ENCODE peak calls at places on chromosomes 12 and 14, in seven cellular contexts. D, C, P, T, V, X and N are unnamed samples.

GRCh38 chr12:3945671-3946070 is 72.5 kb upstream of the PARP11 start:
- DNase-seq in D (no peak), C (no peak), P (no peak), T (no peak), V (no peak), X (no peak), N (no peak)

GRCh38 chr14:31283568-31284252 is 76.1 kb upstream of the HECTD1 start:
- DNase-seq in D (no peak), C (no peak), P (no peak), T (no peak), V (no peak), X (no peak), N (no peak)

GRCh38 chr12:65999564-66000280 is 130.8 kb downstream of the LLPH start:
- DNase-seq in D (peak), C (no peak), P (no peak), T (no peak), V (no peak), X (no peak), N (no peak)

GRCh38 chr14:61512508-61512907 is 182.8 kb upstream of the HIF1A start:
- DNase-seq in D (no peak), C (peak), P (no peak), T (peak), V (no peak), X (no peak), N (no peak)

GRCh38 chr12:48995061-48995879 is 3.9 kb downstream of the DDN start:
- DNase-seq in D (peak), C (no peak), P (peak), T (no peak), V (peak), X (peak), N (no peak)

GRCh38 chr14:50062438-50063039 is 53.8 kb downstream of the VCPKMT start:
- DNase-seq in D (peak), C (no peak), P (no peak), T (no peak), V (peak), X (peak), N (no peak)

GRCh38 chr12:915090-915489 is 34.4 kb downstream of the RAD52 start:
- DNase-seq in D (no peak), C (no peak), P (no peak), T (no peak), V (no peak), X (no peak), N (no peak)

GRCh38 chr12:86389949-86390348 is 133.8 kb upstream of the MGAT4C start:
- DNase-seq in D (peak), C (no peak), P (no peak), T (no peak), V (no peak), X (no peak), N (no peak)

GRCh38 chr12:41521872-41522379 is 333.8 kb downstream of the PDZRN4 start:
- DNase-seq in D (peak), C (peak), P (no peak), T (peak), V (no peak), X (no peak), N (peak)

GRCh38 chr14:87113286-87113685 is 879.7 kb downstream of the GALC start:
- DNase-seq in D (no peak), C (no peak), P (no peak), T (no peak), V (no peak), X (no peak), N (no peak)

GRCh38 chr14:38384746-38385145 is 128.9 kb upstream of the CLEC14A start:
- DNase-seq in D (no peak), C (no peak), P (no peak), T (no peak), V (no peak), X (no peak), N (no peak)

DNA sequence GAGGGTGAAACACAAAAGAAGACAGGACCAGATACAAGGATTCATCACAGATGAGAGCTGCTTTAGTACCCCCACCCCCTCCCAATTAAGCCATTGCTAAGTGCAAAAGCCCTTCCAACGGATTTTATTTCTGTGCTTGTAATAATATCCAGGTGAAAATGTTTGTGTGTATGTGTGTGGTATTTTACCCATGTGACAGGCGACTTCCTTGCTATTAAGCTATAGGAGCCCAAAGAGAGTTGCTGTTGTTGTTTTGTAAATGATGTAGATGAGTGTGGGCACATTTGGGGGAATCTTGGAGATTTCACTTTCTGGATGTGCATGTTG is 3.2 kb upstream of the HOXC4 start:
- DNase-seq in D (no peak), C (no peak), P (no peak), T (no peak), V (no peak), X (no peak), N (no peak)
- H3K4me3 ChIP-seq in D (no peak), C (no peak), P (no peak), T (no peak), V (no peak), X (no peak), N (no peak)

GRCh38 chr12:16076553-16076952 is 165.4 kb downstream of the DERA start:
- DNase-seq in D (peak), C (no peak), P (no peak), T (no peak), V (peak), X (no peak), N (no peak)
- TF ChIP-seq CTCF in D (peak), C (peak), P (peak), T (peak), V (peak), X (peak), N (peak)

DNA sequence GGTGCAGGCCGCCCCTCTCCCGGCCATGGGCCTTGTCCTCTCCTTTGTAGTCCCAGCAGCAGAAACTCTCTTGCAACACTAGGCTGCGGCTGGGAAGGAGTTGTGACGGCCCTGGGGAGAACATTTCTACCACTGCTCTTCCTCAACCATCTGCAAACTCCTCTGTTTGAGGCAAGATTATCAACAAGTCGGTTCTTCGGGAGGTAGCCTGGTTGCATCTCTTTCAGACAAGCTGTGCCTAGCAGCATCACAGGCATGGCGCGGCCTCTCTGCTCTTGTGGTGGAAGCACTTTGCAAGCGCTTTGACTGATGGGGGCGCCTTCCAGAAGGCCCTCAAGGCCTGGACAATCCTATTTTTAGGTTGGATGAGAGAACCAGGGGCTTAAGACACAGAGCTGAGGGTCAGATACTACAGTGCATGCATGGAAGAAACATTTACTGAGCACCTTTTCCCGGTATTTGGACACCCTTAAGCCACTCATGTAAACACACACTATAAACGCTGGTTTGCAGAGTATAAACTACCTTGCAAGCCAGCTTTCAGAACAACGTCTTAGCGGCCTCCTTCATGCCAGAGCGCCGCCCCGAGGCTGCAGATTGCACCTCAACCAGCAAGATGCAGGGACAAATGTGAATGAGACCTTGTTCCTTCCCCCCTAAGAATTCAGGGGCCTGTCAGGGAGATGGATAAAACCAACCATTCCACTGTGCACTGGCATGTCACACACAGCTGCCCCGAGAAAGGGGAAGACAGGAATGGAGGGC is 1.3 kb upstream of the PRIMA1 start:
- DNase-seq in D (no peak), C (no peak), P (no peak), T (no peak), V (peak), X (no peak), N (no peak)
- H3K4me3 ChIP-seq in D (no peak), C (no peak), P (peak), T (no peak), V (no peak), X (peak), N (no peak)

DNA sequence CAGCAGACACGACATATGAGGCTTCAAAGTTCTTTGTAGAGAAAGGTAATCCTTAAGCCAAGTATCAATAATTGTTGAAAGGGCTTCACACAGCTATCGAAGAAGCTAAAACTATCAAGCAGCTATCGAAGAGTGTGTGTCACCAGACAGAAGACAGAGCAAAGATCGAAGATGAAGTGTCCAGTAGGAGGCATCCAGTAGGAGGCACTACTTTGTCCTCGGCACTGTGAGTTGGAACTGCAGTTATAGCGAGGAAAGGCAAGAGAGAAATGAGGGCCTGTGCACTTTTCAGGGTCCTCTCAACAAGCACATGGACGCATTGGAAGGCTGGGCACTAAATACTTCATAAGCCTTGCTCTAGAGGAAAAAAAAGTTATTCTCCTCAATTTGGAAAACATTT is 174.3 kb downstream of the CALM1 start:
- DNase-seq in D (no peak), C (no peak), P (no peak), T (no peak), V (no peak), X (no peak), N (no peak)
- TF ChIP-seq CTCF in D (no peak), C (no peak), P (no peak), T (no peak), V (no peak), X (no peak), N (no peak)

GRCh38 chr14:33716921-33717320 is 234.0 kb downstream of the EGLN3 start:
- DNase-seq in D (no peak), C (no peak), P (no peak), T (no peak), V (no peak), X (no peak), N (no peak)
- H3K4me3 ChIP-seq in D (no peak), C (no peak), P (no peak), T (no peak), V (no peak), X (no peak), N (no peak)

GRCh38 chr14:64502476-64503183 is 1.0 kb downstream of the ZBTB25 start:
- DNase-seq in D (no peak), C (no peak), P (no peak), T (no peak), V (no peak), X (peak), N (no peak)
- TF ChIP-seq CTCF in D (no peak), C (no peak), P (no peak), T (no peak), V (no peak), X (no peak), N (no peak)

GRCh38 chr14:73740921-73741326 is 26.7 kb upstream of the PNMA1 start:
- DNase-seq in D (peak), C (no peak), P (peak), T (no peak), V (peak), X (peak), N (no peak)
- H3K4me3 ChIP-seq in D (no peak), C (no peak), P (peak), T (no peak), V (no peak), X (peak), N (no peak)

DNA sequence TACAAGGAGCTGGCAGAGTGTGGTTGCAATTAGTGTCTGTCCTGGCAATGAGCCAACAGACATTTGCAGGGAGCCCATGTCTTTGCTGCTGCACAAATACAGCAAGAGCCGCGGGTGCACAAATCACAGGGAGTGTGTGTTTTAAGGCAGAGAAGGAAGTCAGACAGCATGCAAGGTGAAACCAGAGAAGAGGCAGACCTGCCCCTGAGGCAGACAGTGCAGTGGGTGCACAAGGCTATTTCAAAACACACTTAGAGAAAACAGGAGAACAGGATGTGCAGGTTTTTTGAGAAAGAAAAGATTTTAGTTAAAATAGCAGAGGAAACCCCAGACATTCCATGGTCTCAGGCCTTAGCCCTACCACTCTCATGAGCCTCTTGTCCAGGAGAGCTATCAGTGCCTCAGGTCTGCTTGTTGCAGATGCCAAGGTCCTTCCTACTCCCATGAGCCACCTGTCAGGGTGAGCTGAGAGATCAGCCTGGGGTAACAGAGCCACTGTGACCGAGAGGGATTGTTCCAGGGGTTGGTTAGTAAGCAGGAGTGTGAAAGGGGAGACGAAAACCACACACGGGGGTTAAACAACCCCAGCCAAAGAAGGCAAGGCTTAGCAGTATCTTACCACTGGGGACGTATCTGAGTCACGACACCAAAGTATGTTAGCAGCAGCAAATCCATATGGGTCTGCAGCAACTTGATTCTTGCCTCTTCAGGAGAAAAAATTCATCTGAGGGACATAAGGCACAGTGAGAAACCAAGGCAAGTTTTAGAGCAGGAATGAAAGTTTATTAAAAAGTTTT is 78.1 kb downstream of the C14orf132 start:
- DNase-seq in D (no peak), C (no peak), P (no peak), T (no peak), V (peak), X (no peak), N (no peak)
- TF ChIP-seq CTCF in D (no peak), C (peak), P (no peak), T (no peak), V (no peak), X (no peak), N (peak)

GRCh38 chr12:94832105-94832504 is 171.4 kb downstream of the NDUFA12 start:
- DNase-seq in D (no peak), C (no peak), P (no peak), T (no peak), V (no peak), X (no peak), N (no peak)

GRCh38 chr12:94831081-94831747 is 172.3 kb downstream of the NDUFA12 start:
- DNase-seq in D (no peak), C (no peak), P (no peak), T (no peak), V (no peak), X (peak), N (no peak)

GRCh38 chr12:94834036-94834625 is 169.4 kb downstream of the NDUFA12 start:
- DNase-seq in D (no peak), C (no peak), P (no peak), T (no peak), V (no peak), X (no peak), N (no peak)

GRCh38 chr12:94829552-94829951 is 173.9 kb downstream of the NDUFA12 start:
- DNase-seq in D (no peak), C (no peak), P (no peak), T (no peak), V (no peak), X (no peak), N (no peak)

DNA sequence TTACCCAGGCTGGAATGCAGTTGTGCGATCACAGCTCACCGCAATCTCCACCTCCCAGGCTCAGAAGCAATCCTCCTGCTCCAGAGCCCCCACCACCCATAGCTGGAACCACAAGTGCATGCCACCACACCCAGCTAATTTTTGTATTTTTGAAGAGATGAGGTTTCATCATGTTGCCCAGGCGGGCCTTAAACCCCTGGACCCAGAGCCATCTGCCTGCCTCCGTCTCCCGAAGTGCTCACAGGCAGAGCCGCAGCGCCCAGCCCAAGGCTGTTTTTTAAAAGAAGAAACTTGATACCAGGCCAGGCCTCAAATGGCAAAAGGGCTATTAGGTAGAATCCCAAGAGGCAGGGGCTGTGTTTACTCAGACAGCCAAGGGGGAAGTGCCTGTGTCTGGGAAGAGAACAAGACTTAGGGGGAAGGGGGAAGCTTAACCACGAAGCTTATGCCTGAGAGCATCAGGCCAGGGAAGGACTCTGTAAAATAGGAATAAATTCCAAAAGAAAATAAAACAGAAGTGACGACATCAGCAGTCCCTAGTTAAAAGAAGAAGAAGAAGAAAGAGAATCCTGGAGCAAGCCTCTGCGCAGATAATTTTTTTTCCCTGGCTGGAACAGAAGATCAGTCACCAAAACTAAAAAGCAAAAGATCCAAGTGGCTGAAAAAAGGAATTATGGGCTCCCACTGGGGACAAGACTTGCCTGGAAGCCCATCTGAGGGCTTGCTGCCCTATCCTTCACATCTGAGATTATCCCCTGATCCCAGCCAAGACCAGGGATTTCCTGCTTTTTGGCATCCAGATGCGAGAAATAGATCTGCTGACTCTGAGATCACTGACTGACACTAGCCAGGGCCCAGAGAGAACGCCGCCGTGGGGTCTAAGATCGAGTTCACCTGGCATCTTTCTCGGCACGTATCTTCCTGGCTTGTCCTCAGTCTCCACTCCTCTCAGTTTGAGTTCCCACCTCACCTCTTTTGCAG is 170.4 kb downstream of the NDUFA12 start:
- DNase-seq in D (peak), C (no peak), P (no peak), T (no peak), V (no peak), X (no peak), N (peak)
- H3K4me3 ChIP-seq in D (no peak), C (no peak), P (no peak), T (no peak), V (no peak), X (no peak), N (no peak)

DNA sequence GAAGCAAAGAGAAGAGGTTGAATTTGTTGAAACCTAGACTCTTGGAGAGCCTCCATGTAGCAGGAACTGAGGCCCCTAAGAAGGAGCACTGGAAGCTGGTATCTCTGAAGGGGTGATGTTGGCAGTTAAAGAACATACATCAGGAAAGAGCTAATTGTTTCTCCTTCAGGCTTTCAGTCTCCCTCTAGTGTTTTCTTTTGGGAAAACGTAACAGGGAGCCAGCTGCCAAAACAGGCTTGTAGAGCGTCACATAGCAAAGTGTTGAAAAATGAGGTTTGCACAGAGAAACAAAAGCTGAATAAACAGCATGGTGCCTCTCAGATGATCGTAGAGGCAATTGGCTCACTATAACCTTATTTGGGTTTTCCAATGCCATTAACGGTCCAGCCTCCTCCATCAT is 46.9 kb upstream of the CAND1 start:
- DNase-seq in D (peak), C (no peak), P (no peak), T (no peak), V (no peak), X (no peak), N (no peak)
- TF ChIP-seq CTCF in D (peak), C (peak), P (no peak), T (peak), V (peak), X (peak), N (peak)